ENCODE peak calls at places on chromosomes 13 and 19, in ten cellular contexts. I, V, H, Y, L, Q, J, K, U and W are unnamed samples.

GRCh38 chr19:29311391-29311790 is 98.4 kb upstream of the UQCRFS1 start:
- DNase-seq in U (no peak), Q (no peak), J (no peak), H (no peak), K (no peak), Y (peak), L (no peak), I (no peak), V (no peak), W (no peak)

GRCh38 chr13:42865703-42866102 is 84.3 kb downstream of the FAM216B start:
- DNase-seq in V (no peak), U (no peak), K (no peak), Y (no peak), J (no peak), I (no peak), L (no peak), Q (no peak), H (peak), W (no peak)

GRCh38 chr13:97274782-97275252 is 52.7 kb downstream of the MBNL2 start:
- DNase-seq in V (no peak), H (peak), L (peak), Y (no peak), J (no peak), Q (no peak), U (no peak), I (no peak), K (no peak), W (peak)

GRCh38 chr19:15357906-15358305 is 21.7 kb downstream of the AKAP8 start:
- DNase-seq in Q (no peak), Y (no peak), V (no peak), I (no peak), K (no peak), H (no peak), L (no peak), U (no peak), J (no peak), W (no peak)

GRCh38 chr13:31037874-31038475 is 105.5 kb downstream of the TEX26 start:
- DNase-seq in I (no peak), U (no peak), J (no peak), H (no peak), V (no peak), K (no peak), L (no peak), Q (no peak), Y (no peak), W (no peak)

GRCh38 chr13:33078268-33078667 is 62.0 kb downstream of the KL start:
- DNase-seq in K (no peak), J (no peak), U (no peak), L (no peak), Y (no peak), V (no peak), I (no peak), Q (no peak), H (no peak), W (no peak)

GRCh38 chr13:73364706-73365105 is 305.9 kb downstream of the KLF5 start:
- DNase-seq in V (no peak), L (no peak), I (no peak), J (no peak), H (no peak), Q (no peak), Y (no peak), K (no peak), U (no peak), W (no peak)

GRCh38 chr13:106139407-106139806 is 396.1 kb downstream of the EFNB2 start:
- DNase-seq in Y (no peak), H (no peak), J (no peak), L (no peak), I (no peak), Q (no peak), V (no peak), K (no peak), U (no peak), W (no peak)

GRCh38 chr13:102799544-102800144 is 725 bp downstream of the BIVM start:
- DNase-seq in Y (peak), K (no peak), J (no peak), U (no peak), L (peak), Q (no peak), H (no peak), I (peak), V (peak), W (peak)

GRCh38 chr19:6723108-6723618 is 2.7 kb upstream of the C3 start:
- DNase-seq in H (peak), V (no peak), L (peak), U (no peak), I (no peak), Q (no peak), J (no peak), Y (no peak), K (no peak), W (peak)

GRCh38 chr19:4660993-4661392 is 9.1 kb downstream of the MYDGF start:
- DNase-seq in K (no peak), Y (no peak), Q (no peak), I (no peak), H (no peak), L (no peak), U (no peak), V (no peak), J (no peak), W (no peak)

GRCh38 chr19:17112700-17113099 is 37.1 kb downstream of the MYO9B start:
- DNase-seq in V (no peak), I (no peak), Q (no peak), H (no peak), J (no peak), Y (no peak), U (no peak), L (no peak), K (no peak), W (no peak)

GRCh38 chr13:65965496-65965895 is 1264.6 kb downstream of the PCDH9 start:
- DNase-seq in L (peak), J (no peak), I (no peak), V (no peak), H (peak), Q (no peak), Y (no peak), K (no peak), U (no peak), W (peak)

GRCh38 chr19:18322318-18322758 is 538 bp downstream of the LSM4 start:
- DNase-seq in K (no peak), L (peak), H (peak), U (no peak), Q (no peak), V (no peak), Y (peak), J (peak), I (no peak), W (peak)

GRCh38 chr13:96080676-96081075 is 9.2 kb upstream of the HS6ST3 start:
- DNase-seq in V (no peak), Y (no peak), J (no peak), H (no peak), I (no peak), L (no peak), K (no peak), Q (no peak), U (no peak), W (no peak)

GRCh38 chr19:46081928-46082727 is 41.3 kb upstream of the IGFL4 start:
- DNase-seq in J (no peak), Y (peak), L (peak), Q (no peak), V (no peak), I (no peak), U (no peak), K (peak), H (peak), W (peak)

GRCh38 chr19:50906217-50906616 is 5.0 kb downstream of the KLK4 start:
- DNase-seq in J (peak), V (no peak), Q (no peak), U (no peak), I (peak), Y (no peak), L (peak), H (peak), K (no peak), W (no peak)